ENCODE peak calls at places on chromosome 2, in eight cellular contexts. One of them, this sample, is unnamed.

GRCh38 chr2:112648081-112648480 is 2.3 kb downstream of the SLC20A1 start:
- DNase-seq in left ventricle myocardium inferior: no peak
- DNase-seq in PC-9: no peak
- DNase-seq in testis: no peak
- DNase-seq in astrocyte of the spinal cord: no peak
- DNase-seq in mucosa of descending colon: no peak
- DNase-seq in AG10803: no peak
- DNase-seq in Caco-2: no peak
- DNase-seq in this sample: no peak

GRCh38 chr2:36539631-36540030 is 58.3 kb downstream of the FEZ2 start:
- DNase-seq in astrocyte of the spinal cord: no peak
- DNase-seq in AG10803: peak; percentile 54
- DNase-seq in PC-9: no peak
- DNase-seq in testis: no peak
- DNase-seq in Caco-2: no peak
- DNase-seq in left ventricle myocardium inferior: no peak
- DNase-seq in mucosa of descending colon: no peak
- DNase-seq in this sample: peak; percentile 55

GRCh38 chr2:209661286-209661685 is 110.3 kb upstream of the UNC80 start:
- DNase-seq in PC-9: no peak
- DNase-seq in AG10803: no peak
- DNase-seq in testis: no peak
- DNase-seq in astrocyte of the spinal cord: peak; percentile 40
- DNase-seq in mucosa of descending colon: no peak
- DNase-seq in left ventricle myocardium inferior: no peak
- DNase-seq in Caco-2: no peak
- DNase-seq in this sample: no peak

GRCh38 chr2:181672255-181673008 is 7.9 kb downstream of the NEUROD1 start:
- DNase-seq in Caco-2: no peak
- DNase-seq in left ventricle myocardium inferior: no peak
- DNase-seq in PC-9: no peak
- DNase-seq in testis: no peak
- DNase-seq in AG10803: no peak
- DNase-seq in mucosa of descending colon: no peak
- DNase-seq in astrocyte of the spinal cord: no peak
- DNase-seq in this sample: no peak

GRCh38 chr2:146981921-146982320 is 862.9 kb upstream of the ACVR2A start:
- DNase-seq in testis: no peak
- DNase-seq in astrocyte of the spinal cord: peak; percentile 71
- DNase-seq in mucosa of descending colon: no peak
- DNase-seq in left ventricle myocardium inferior: no peak
- DNase-seq in PC-9: no peak
- DNase-seq in Caco-2: no peak
- DNase-seq in AG10803: peak; percentile 76
- DNase-seq in this sample: peak; percentile 42

GRCh38 chr2:219059725-219060682 is 717 bp downstream of the IHH start:
- DNase-seq in testis: no peak
- DNase-seq in astrocyte of the spinal cord: no peak
- DNase-seq in PC-9: no peak
- DNase-seq in left ventricle myocardium inferior: no peak
- DNase-seq in AG10803: no peak
- DNase-seq in Caco-2: no peak
- DNase-seq in mucosa of descending colon: peak; percentile 62
- DNase-seq in this sample: no peak

GRCh38 chr2:67717692-67718091 is 320.6 kb downstream of the ETAA1 start:
- DNase-seq in left ventricle myocardium inferior: no peak
- DNase-seq in AG10803: no peak
- DNase-seq in testis: no peak
- DNase-seq in PC-9: no peak
- DNase-seq in mucosa of descending colon: no peak
- DNase-seq in astrocyte of the spinal cord: no peak
- DNase-seq in Caco-2: no peak
- DNase-seq in this sample: peak; percentile 6

GRCh38 chr2:220676695-220677094 is 895.4 kb downstream of the EPHA4 start:
- DNase-seq in AG10803: no peak
- DNase-seq in PC-9: no peak
- DNase-seq in left ventricle myocardium inferior: no peak
- DNase-seq in testis: no peak
- DNase-seq in mucosa of descending colon: no peak
- DNase-seq in Caco-2: no peak
- DNase-seq in astrocyte of the spinal cord: no peak
- DNase-seq in this sample: no peak

GRCh38 chr2:107635883-107636282 is 190.8 kb upstream of the RGPD4 start:
- DNase-seq in astrocyte of the spinal cord: peak; percentile 86
- DNase-seq in mucosa of descending colon: no peak
- DNase-seq in left ventricle myocardium inferior: no peak
- DNase-seq in AG10803: peak; percentile 52
- DNase-seq in Caco-2: no peak
- DNase-seq in PC-9: no peak
- DNase-seq in testis: no peak
- DNase-seq in this sample: peak; percentile 98

GRCh38 chr2:26772064-26773001 is 8.2 kb downstream of the SLC35F6 start:
- DNase-seq in astrocyte of the spinal cord: no peak
- DNase-seq in testis: peak; percentile 97
- DNase-seq in AG10803: peak; percentile 77
- DNase-seq in PC-9: no peak
- DNase-seq in left ventricle myocardium inferior: peak; percentile 96
- DNase-seq in mucosa of descending colon: peak; percentile 86
- DNase-seq in Caco-2: peak; percentile 62
- DNase-seq in this sample: peak; percentile 98

GRCh38 chr2:221876016-221876415 is 303.9 kb upstream of the EPHA4 start:
- DNase-seq in left ventricle myocardium inferior: no peak
- DNase-seq in testis: no peak
- DNase-seq in PC-9: no peak
- DNase-seq in Caco-2: no peak
- DNase-seq in mucosa of descending colon: no peak
- DNase-seq in AG10803: no peak
- DNase-seq in astrocyte of the spinal cord: no peak
- DNase-seq in this sample: no peak

GRCh38 chr2:20618886-20619521 is 31.9 kb downstream of the HS1BP3 start:
- DNase-seq in astrocyte of the spinal cord: no peak
- DNase-seq in PC-9: no peak
- DNase-seq in mucosa of descending colon: peak; percentile 32
- DNase-seq in Caco-2: peak; percentile 30
- DNase-seq in testis: no peak
- DNase-seq in AG10803: no peak
- DNase-seq in left ventricle myocardium inferior: peak; percentile 33
- DNase-seq in this sample: no peak

DNA sequence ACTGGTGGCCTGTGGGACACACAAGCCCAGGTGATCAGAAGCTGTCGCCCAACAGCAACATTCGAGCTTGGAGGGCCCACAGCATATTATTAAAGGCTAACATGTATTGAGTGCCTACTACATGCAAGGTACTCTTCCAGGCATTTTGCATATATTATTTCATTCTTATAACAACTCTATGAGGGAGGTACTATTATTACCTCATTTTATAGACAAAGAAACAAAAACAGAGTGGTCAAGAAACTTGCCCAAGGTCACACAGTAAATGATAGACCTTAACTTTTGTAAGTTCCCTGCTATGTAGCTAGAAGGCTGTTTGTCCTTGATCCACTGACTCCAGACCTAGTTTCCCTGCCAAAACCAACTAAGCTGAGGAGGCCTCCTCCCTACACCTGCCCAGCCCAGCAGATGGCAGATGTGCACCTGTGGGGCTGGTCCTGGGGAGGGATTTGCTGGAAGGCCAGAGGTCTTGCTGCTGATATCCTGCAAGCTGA is 35.7 kb downstream of the KANSL3 start:
- DNase-seq in mucosa of descending colon: peak; percentile 72
- DNase-seq in PC-9: peak; percentile 34
- DNase-seq in astrocyte of the spinal cord: no peak
- DNase-seq in Caco-2: no peak
- DNase-seq in left ventricle myocardium inferior: no peak
- DNase-seq in AG10803: no peak
- DNase-seq in testis: no peak
- DNase-seq in this sample: no peak
- TF ChIP-seq CTCF in mucosa of descending colon: no peak
- TF ChIP-seq CTCF in PC-9: peak; percentile 38
- TF ChIP-seq CTCF in astrocyte of the spinal cord: no peak
- TF ChIP-seq CTCF in Caco-2: peak; percentile 28
- TF ChIP-seq CTCF in left ventricle myocardium inferior: no peak
- TF ChIP-seq CTCF in AG10803: no peak
- TF ChIP-seq CTCF in testis: no peak
- TF ChIP-seq CTCF in this sample: no peak

GRCh38 chr2:30475542-30475941 is 28.5 kb downstream of the LCLAT1 start:
- DNase-seq in Caco-2: no peak
- DNase-seq in testis: no peak
- DNase-seq in mucosa of descending colon: no peak
- DNase-seq in AG10803: no peak
- DNase-seq in left ventricle myocardium inferior: no peak
- DNase-seq in astrocyte of the spinal cord: no peak
- DNase-seq in PC-9: no peak
- DNase-seq in this sample: no peak
- TF ChIP-seq CTCF in Caco-2: no peak
- TF ChIP-seq CTCF in testis: no peak
- TF ChIP-seq CTCF in mucosa of descending colon: no peak
- TF ChIP-seq CTCF in AG10803: peak; percentile 49
- TF ChIP-seq CTCF in left ventricle myocardium inferior: peak; percentile 39
- TF ChIP-seq CTCF in astrocyte of the spinal cord: no peak
- TF ChIP-seq CTCF in PC-9: peak; percentile 26
- TF ChIP-seq CTCF in this sample: no peak

GRCh38 chr2:99159594-99159993 is 4.8 kb downstream of the LIPT1 start:
- DNase-seq in AG10803: no peak
- DNase-seq in testis: no peak
- DNase-seq in PC-9: no peak
- DNase-seq in left ventricle myocardium inferior: no peak
- DNase-seq in astrocyte of the spinal cord: no peak
- DNase-seq in mucosa of descending colon: no peak
- DNase-seq in Caco-2: no peak
- DNase-seq in this sample: no peak

GRCh38 chr2:99154643-99155536 is at the start of the genes LIPT1 and TSGA10:
- DNase-seq in AG10803: peak; percentile 84
- DNase-seq in mucosa of descending colon: peak; percentile 93
- DNase-seq in left ventricle myocardium inferior: peak; percentile 92
- DNase-seq in astrocyte of the spinal cord: peak; percentile 90
- DNase-seq in testis: peak; percentile 96
- DNase-seq in PC-9: peak; percentile 89
- DNase-seq in Caco-2: peak; percentile 93
- DNase-seq in this sample: peak; percentile 87

GRCh38 chr2:99153921-99154604 is 679 bp downstream of the TSGA10 start:
- DNase-seq in mucosa of descending colon: no peak
- DNase-seq in left ventricle myocardium inferior: no peak
- DNase-seq in astrocyte of the spinal cord: peak; percentile 4
- DNase-seq in testis: peak; percentile 24
- DNase-seq in AG10803: peak; percentile 11
- DNase-seq in Caco-2: no peak
- DNase-seq in PC-9: no peak
- DNase-seq in this sample: peak; percentile 24

GRCh38 chr2:99156901-99157300 is 2.1 kb downstream of the LIPT1 start:
- DNase-seq in mucosa of descending colon: no peak
- DNase-seq in left ventricle myocardium inferior: no peak
- DNase-seq in PC-9: no peak
- DNase-seq in Caco-2: no peak
- DNase-seq in testis: no peak
- DNase-seq in astrocyte of the spinal cord: no peak
- DNase-seq in AG10803: no peak
- DNase-seq in this sample: no peak

GRCh38 chr2:99158599-99158998 is 3.8 kb downstream of the LIPT1 start:
- DNase-seq in left ventricle myocardium inferior: no peak
- DNase-seq in mucosa of descending colon: no peak
- DNase-seq in AG10803: no peak
- DNase-seq in astrocyte of the spinal cord: no peak
- DNase-seq in PC-9: no peak
- DNase-seq in Caco-2: no peak
- DNase-seq in testis: no peak
- DNase-seq in this sample: no peak
- TF ChIP-seq CTCF in left ventricle myocardium inferior: no peak
- TF ChIP-seq CTCF in mucosa of descending colon: no peak
- TF ChIP-seq CTCF in AG10803: no peak
- TF ChIP-seq CTCF in astrocyte of the spinal cord: no peak
- TF ChIP-seq CTCF in PC-9: no peak
- TF ChIP-seq CTCF in Caco-2: no peak
- TF ChIP-seq CTCF in testis: no peak
- TF ChIP-seq CTCF in this sample: no peak

GRCh38 chr2:168246072-168246482 is 1.3 kb downstream of the STK39 start:
- DNase-seq in PC-9: no peak
- DNase-seq in testis: no peak
- DNase-seq in astrocyte of the spinal cord: no peak
- DNase-seq in Caco-2: no peak
- DNase-seq in left ventricle myocardium inferior: no peak
- DNase-seq in AG10803: no peak
- DNase-seq in mucosa of descending colon: no peak
- DNase-seq in this sample: no peak

GRCh38 chr2:168246483-168247340 is 683 bp downstream of the STK39 start:
- DNase-seq in astrocyte of the spinal cord: peak; percentile 70
- DNase-seq in AG10803: peak; percentile 61
- DNase-seq in left ventricle myocardium inferior: peak; percentile 76
- DNase-seq in Caco-2: peak; percentile 46
- DNase-seq in testis: peak; percentile 69
- DNase-seq in PC-9: peak; percentile 58
- DNase-seq in mucosa of descending colon: peak; percentile 89
- DNase-seq in this sample: peak; percentile 58

GRCh38 chr2:168244318-168244717 is 3.1 kb downstream of the STK39 start:
- DNase-seq in PC-9: no peak
- DNase-seq in testis: no peak
- DNase-seq in mucosa of descending colon: peak; percentile 48
- DNase-seq in astrocyte of the spinal cord: no peak
- DNase-seq in AG10803: no peak
- DNase-seq in left ventricle myocardium inferior: peak; percentile 21
- DNase-seq in Caco-2: no peak
- DNase-seq in this sample: no peak

GRCh38 chr2:168245074-168245825 is 2.1 kb downstream of the STK39 start:
- DNase-seq in PC-9: no peak
- DNase-seq in AG10803: no peak
- DNase-seq in astrocyte of the spinal cord: no peak
- DNase-seq in left ventricle myocardium inferior: no peak
- DNase-seq in mucosa of descending colon: no peak
- DNase-seq in testis: no peak
- DNase-seq in Caco-2: no peak
- DNase-seq in this sample: no peak

DNA sequence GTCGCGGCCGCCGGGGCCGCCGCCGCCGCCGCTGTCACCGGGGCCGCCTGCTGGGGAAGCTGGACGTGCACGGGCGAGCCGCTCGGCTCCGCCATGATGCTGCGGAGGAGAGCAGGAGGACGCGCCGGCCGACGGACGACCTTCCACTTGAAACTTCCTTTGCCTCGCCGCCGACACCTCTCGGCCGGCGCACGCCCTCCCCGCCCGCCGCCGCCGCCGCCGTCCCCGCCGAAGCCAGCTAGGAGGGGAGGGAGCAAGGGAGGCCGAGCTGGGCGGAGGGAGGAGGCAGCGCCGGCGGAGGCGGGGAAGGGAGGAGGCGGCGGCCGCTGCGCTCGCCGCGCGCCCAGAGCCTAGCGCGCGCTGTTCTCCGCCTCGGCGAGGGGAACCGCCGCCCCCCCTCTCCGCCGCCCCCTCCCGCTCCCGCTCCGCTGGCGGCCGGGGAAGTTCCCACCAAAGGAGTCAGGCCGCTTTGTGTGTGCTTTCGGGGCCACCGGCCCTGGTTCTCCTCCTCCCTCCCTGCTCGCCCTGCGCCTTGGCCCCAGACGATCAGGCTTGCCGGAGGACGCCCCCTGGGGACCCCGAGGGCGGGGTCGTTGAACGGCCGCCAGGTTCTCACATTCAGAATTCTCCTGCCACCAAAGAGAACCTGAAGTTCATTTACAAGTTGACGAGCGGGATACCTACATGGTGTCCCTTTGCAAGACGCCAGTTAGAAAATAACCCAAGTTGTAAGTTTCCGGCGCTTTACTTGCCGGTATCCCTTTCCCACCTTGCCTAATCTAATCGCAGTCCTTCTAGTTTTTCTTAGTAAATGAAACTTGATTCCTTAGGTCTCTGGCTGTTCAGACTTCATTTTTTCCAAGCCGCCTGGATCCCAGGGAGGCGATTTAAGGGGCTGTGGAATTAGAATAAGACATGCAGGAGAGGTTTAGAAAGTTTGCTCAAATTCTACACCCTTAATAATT is at the start of gene STK39:
- DNase-seq in PC-9: peak; percentile 74
- DNase-seq in AG10803: peak; percentile 71
- DNase-seq in Caco-2: peak; percentile 70
- DNase-seq in mucosa of descending colon: peak; percentile 89
- DNase-seq in astrocyte of the spinal cord: peak; percentile 80
- DNase-seq in testis: peak; percentile 76
- DNase-seq in left ventricle myocardium inferior: peak; percentile 82
- DNase-seq in this sample: peak; percentile 63
- TF ChIP-seq CTCF in PC-9: no peak
- TF ChIP-seq CTCF in AG10803: no peak
- TF ChIP-seq CTCF in Caco-2: peak; percentile 38
- TF ChIP-seq CTCF in mucosa of descending colon: no peak
- TF ChIP-seq CTCF in astrocyte of the spinal cord: no peak
- TF ChIP-seq CTCF in testis: no peak
- TF ChIP-seq CTCF in left ventricle myocardium inferior: no peak
- TF ChIP-seq CTCF in this sample: no peak